ENCODE peak calls at places on chromosomes 16 and 17, in ten cellular contexts. B is RWPE2, V is stomach, F is esophagus squamous epithelium, L is endodermal cell, J is thoracic aorta, W is GM12878, S is tibial artery, H is K562, Y is fibroblast of lung. Q is an unnamed sample.

GRCh38 chr16:68468849-68469248 is 20.5 kb upstream of the SMPD3 start:
- DNase-seq in W (no peak), J (no peak), S (no peak), B (no peak), Y (no peak), L (no peak), V (no peak), H (no peak), F (no peak), Q (no peak)

GRCh38 chr16:86565644-86566511 is 751 bp upstream of the FOXC2 start:
- DNase-seq in S (no peak), F (no peak), B (no peak), H (no peak), Y (no peak), W (no peak), L (peak; percentile 76), J (no peak), V (no peak), Q (no peak)

GRCh38 chr17:4960279-4960922 is 7.2 kb downstream of the SPAG7 start:
- DNase-seq in W (no peak), B (no peak), F (no peak), S (no peak), J (no peak), L (peak; percentile 68), Y (no peak), V (no peak), H (peak; percentile 67), Q (no peak)

GRCh38 chr16:68084504-68085258 is 489 bp upstream of the NFATC3 start:
- DNase-seq in S (peak; percentile 91), F (peak; percentile 54), L (peak; percentile 91), Y (peak; percentile 82), W (peak; percentile 71), V (peak; percentile 82), J (peak; percentile 77), B (no peak), H (peak; percentile 97), Q (peak; percentile 92)

GRCh38 chr17:38361700-38362465 is 10.2 kb downstream of the SOCS7 start:
- DNase-seq in S (no peak), W (no peak), H (no peak), L (no peak), J (no peak), Y (no peak), B (no peak), F (no peak), V (no peak), Q (no peak)

GRCh38 chr16:89545831-89546574 is 14.5 kb upstream of the RPL13 start:
- DNase-seq in J (no peak), V (peak; percentile 79), F (no peak), B (no peak), L (no peak), H (no peak), S (no peak), Y (no peak), W (no peak), Q (no peak)

GRCh38 chr16:57537194-57537505 is 779 bp upstream of the CCDC102A start:
- DNase-seq in B (no peak), W (no peak), L (no peak), V (no peak), F (no peak), H (no peak), J (no peak), S (no peak), Y (peak; percentile 8), Q (no peak)

GRCh38 chr16:82059161-82059982 is 24.3 kb downstream of the HSD17B2 start:
- DNase-seq in Y (no peak), J (no peak), S (no peak), W (no peak), V (no peak), B (no peak), H (no peak), F (no peak), L (no peak), Q (no peak)

GRCh38 chr17:9907883-9908648 is 3.0 kb upstream of the RCVRN start:
- DNase-seq in B (no peak), Y (peak; percentile 69), W (no peak), V (no peak), S (no peak), J (no peak), F (no peak), L (peak; percentile 75), H (no peak), Q (no peak)

GRCh38 chr16:86570542-86571196 is 4.0 kb downstream of the FOXC2 start:
- DNase-seq in J (no peak), S (no peak), F (no peak), B (no peak), L (peak; percentile 71), H (no peak), Y (no peak), W (no peak), V (no peak), Q (no peak)

GRCh38 chr17:80394629-80395216 is 20.2 kb upstream of the ENDOV start:
- DNase-seq in V (no peak), L (peak; percentile 90), F (no peak), W (no peak), Y (no peak), J (no peak), B (no peak), S (peak; percentile 11), H (no peak), Q (no peak)

GRCh38 chr17:82055023-82055964 is 3.6 kb downstream of the GPS1 start:
- DNase-seq in V (no peak), Y (no peak), F (no peak), S (no peak), J (no peak), W (no peak), L (no peak), B (no peak), H (no peak), Q (no peak)
- H3K36me3 ChIP-seq in V (peaks cover 68% of the 10 kb centered on the region), Y (peaks cover 46% of the 10 kb centered on the region), F (peaks cover 74% of the 10 kb centered on the region), S (peaks cover 75% of the 10 kb centered on the region), J (peaks cover 43% of the 10 kb centered on the region), W (no peaks in the 10 kb centered on the region), L (peaks cover 39% of the 10 kb centered on the region), B (peaks cover 72% of the 10 kb centered on the region), H (peaks cover 78% of the 10 kb centered on the region), Q (peaks cover 69% of the 10 kb centered on the region)

GRCh38 chr17:17824780-17825614 is 11.8 kb downstream of the SREBF1 start:
- DNase-seq in F (no peak), J (no peak), L (peak; percentile 73), W (no peak), Y (no peak), V (no peak), H (peak; percentile 55), S (peak; percentile 73), B (no peak), Q (no peak)
- H3K4me1 ChIP-seq in F (peaks cover 84% of the 10 kb centered on the region), J (peaks cover 50% of the 10 kb centered on the region), L (peaks cover 21% of the 10 kb centered on the region), W (peaks cover 40% of the 10 kb centered on the region), Y (peaks cover 47% of the 10 kb centered on the region), V (peaks cover 78% of the 10 kb centered on the region), H (peaks cover 74% of the 10 kb centered on the region), S (peaks cover 33% of the 10 kb centered on the region), B (peaks cover 54% of the 10 kb centered on the region), Q (peaks cover 66% of the 10 kb centered on the region)

GRCh38 chr16:85279402-85279801 is 167.1 kb upstream of the CIBAR2 start:
- DNase-seq in S (no peak), J (no peak), Y (no peak), W (no peak), B (no peak), F (no peak), V (no peak), H (no peak), L (no peak), Q (no peak)

GRCh38 chr16:85278851-85279250 is 166.6 kb upstream of the CIBAR2 start:
- DNase-seq in L (no peak), H (no peak), B (no peak), J (no peak), V (no peak), W (no peak), F (no peak), Y (no peak), S (no peak), Q (no peak)

GRCh38 chr16:85276741-85277140 is 164.5 kb upstream of the CIBAR2 start:
- DNase-seq in B (no peak), W (no peak), V (no peak), Y (no peak), F (no peak), S (no peak), J (no peak), L (no peak), H (no peak), Q (no peak)

GRCh38 chr16:85281181-85281580 is 168.9 kb upstream of the CIBAR2 start:
- DNase-seq in F (no peak), S (no peak), Y (no peak), H (no peak), B (no peak), J (no peak), W (no peak), V (no peak), L (no peak), Q (no peak)

DNA sequence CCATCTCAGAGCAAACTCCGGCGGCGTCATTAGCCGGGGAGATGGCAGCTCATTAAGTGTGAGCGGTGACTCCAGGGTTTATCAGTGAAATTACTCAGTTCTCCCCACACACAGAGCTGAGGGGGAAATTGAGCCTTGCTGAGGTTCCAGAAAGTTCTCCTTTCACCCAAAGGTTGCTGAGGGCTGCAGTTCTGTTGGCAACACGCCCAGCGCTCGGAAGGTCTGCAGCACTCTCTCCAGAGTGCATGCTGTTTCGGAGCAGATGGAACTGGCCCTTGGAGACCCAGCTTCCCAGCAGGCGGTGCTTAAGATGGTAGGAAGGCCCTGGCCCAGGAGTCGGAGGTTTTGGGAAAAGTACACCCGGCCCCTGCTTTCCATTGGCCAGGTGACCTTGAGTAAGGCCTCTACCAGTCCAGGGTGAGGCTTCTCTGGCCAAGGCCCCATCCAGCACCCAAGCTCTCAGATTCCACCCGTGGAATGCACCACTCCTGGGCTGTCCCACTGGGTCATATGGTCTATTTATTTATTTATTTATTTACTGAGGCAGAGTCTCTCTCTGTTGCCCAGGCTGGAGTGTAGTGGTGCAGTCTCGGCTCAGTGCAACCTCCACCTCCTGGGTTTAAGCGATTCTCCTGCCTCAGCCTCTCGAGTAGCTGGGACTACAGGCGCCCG is 167.7 kb upstream of the CIBAR2 start:
- DNase-seq in L (no peak), B (no peak), V (no peak), W (no peak), H (no peak), F (no peak), Y (peak; percentile 68), S (peak; percentile 70), J (no peak), Q (peak; percentile 62)
- H3K27ac ChIP-seq in L (no peak overlapping the region), B (no peak overlapping the region), V (no peak overlapping the region), W (no peak overlapping the region), H (no peak overlapping the region), F (no peak overlapping the region), Y (no peak overlapping the region), S (no peak overlapping the region), J (no peak overlapping the region), Q (no peak overlapping the region)

DNA sequence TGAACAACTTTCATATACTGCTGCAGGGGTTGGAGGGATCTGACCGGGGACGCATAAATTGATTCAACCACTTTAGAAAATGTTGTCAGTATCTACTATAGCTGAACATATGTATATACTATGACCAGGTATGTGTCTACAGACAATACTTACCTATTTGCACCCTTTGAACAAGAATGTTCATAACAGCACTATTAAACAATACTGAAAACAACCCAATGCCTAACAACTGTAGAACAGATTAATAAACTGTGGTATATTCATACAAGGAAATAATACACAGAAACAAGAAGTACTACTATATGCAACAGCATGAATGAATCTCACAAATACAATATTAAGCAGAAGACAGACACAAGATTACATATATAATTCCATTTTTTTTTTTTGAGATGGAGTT is 10.5 kb downstream of the BRIP1 start:
- DNase-seq in S (no peak), H (no peak), W (no peak), V (no peak), F (no peak), L (no peak), J (no peak), Y (no peak), B (no peak), Q (no peak)
- H3K36me3 ChIP-seq in S (no peaks in the 10 kb centered on the region), H (peaks cover 54% of the 10 kb centered on the region), W (peaks cover 22% of the 10 kb centered on the region), V (no peaks in the 10 kb centered on the region), F (no peaks in the 10 kb centered on the region), L (peaks cover 39% of the 10 kb centered on the region), J (no peaks in the 10 kb centered on the region), Y (no peaks in the 10 kb centered on the region), B (peaks cover 98% of the 10 kb centered on the region), Q (no peaks in the 10 kb centered on the region)

Q was measured in left ventricle myocardium inferior.